ENCODE peak calls at places on chromosome 15, in ten cellular contexts. W, E, H, X, U, I, A, G, O and F are unnamed samples.

GRCh38 chr15:34583399-34584320 is at the start of gene GOLGA8B:
- DNase-seq in O (peak; percentile 58), W (peak; percentile 86), X (peak; percentile 57), E (peak; percentile 79), I (peak; percentile 45), A (peak; percentile 68), G (no peak), U (peak; percentile 54), H (no peak), F (peak; percentile 44)

GRCh38 chr15:100686021-100686724 is 83.8 kb downstream of the ASB7 start:
- DNase-seq in H (no peak), O (no peak), W (peak; percentile 4), G (peak; percentile 94), I (no peak), A (no peak), U (no peak), X (peak; percentile 32), E (no peak), F (peak; percentile 75)

GRCh38 chr15:90648137-90649070 is 68.7 kb upstream of the BLM start:
- DNase-seq in G (no peak), E (peak; percentile 77), W (peak; percentile 79), X (peak; percentile 75), I (peak; percentile 61), H (no peak), O (peak; percentile 67), U (peak; percentile 28), A (peak; percentile 43), F (peak; percentile 34)

GRCh38 chr15:35725353-35725752 is 179.4 kb upstream of the DPH6 start:
- DNase-seq in G (no peak), A (no peak), U (no peak), X (no peak), E (no peak), W (peak; percentile 28), I (no peak), O (peak; percentile 10), H (no peak), F (no peak)

GRCh38 chr15:79170256-79170664 is 79.7 kb upstream of the RASGRF1 start:
- DNase-seq in G (no peak), I (peak; percentile 36), U (no peak), W (peak; percentile 28), O (peak; percentile 44), X (peak; percentile 27), A (no peak), H (no peak), E (peak; percentile 52), F (peak; percentile 82)

GRCh38 chr15:85785887-85786777 is 8.6 kb downstream of the KLHL25 start:
- DNase-seq in H (no peak), X (no peak), U (peak; percentile 78), W (peak; percentile 72), A (no peak), O (peak; percentile 74), I (peak; percentile 44), E (peak; percentile 31), G (no peak), F (peak; percentile 70)

GRCh38 chr15:55823191-55823670 is 80.3 kb upstream of the PRTG start:
- DNase-seq in X (no peak), A (no peak), O (peak; percentile 22), U (peak; percentile 75), E (no peak), H (no peak), G (no peak), W (no peak), I (no peak), F (no peak)

GRCh38 chr15:31312220-31312619 is 14.4 kb upstream of the KLF13 start:
- DNase-seq in O (no peak), W (no peak), G (no peak), I (no peak), A (no peak), X (peak; percentile 12), E (no peak), U (no peak), H (no peak), F (no peak)

GRCh38 chr15:77083381-77084160 is 12.7 kb upstream of the TSPAN3 start:
- DNase-seq in A (peak; percentile 30), E (peak; percentile 82), G (peak; percentile 91), X (peak; percentile 82), I (peak; percentile 78), W (peak; percentile 53), U (peak; percentile 74), H (peak; percentile 41), O (peak; percentile 69), F (peak; percentile 77)

GRCh38 chr15:89482139-89482538 is 14.2 kb downstream of the RHCG start:
- DNase-seq in G (no peak), I (no peak), W (no peak), O (no peak), A (no peak), E (no peak), X (no peak), U (no peak), H (no peak), F (no peak)

GRCh38 chr15:64701051-64701450 is 74.3 kb downstream of the RBPMS2 start:
- DNase-seq in U (no peak), A (no peak), X (no peak), H (no peak), G (no peak), W (no peak), I (no peak), O (no peak), E (no peak), F (no peak)